ENCODE peak calls at places on chromosomes 4 and X, in four cellular contexts. K is K562, N is uterus, P is ovary. U is an unnamed sample.

GRCh38 chr4:22873899-22874298 is 181.2 kb downstream of the GBA3 start:
- DNase-seq in K (no peak), N (no peak), P (no peak), U (no peak)

GRCh38 chr4:26197018-26197779 is 123.6 kb upstream of the RBPJ start:
- DNase-seq in K (no peak), N (no peak), P (no peak), U (no peak)

GRCh38 chr4:180462116-180462515 is 1781.1 kb upstream of the TENM3 start:
- DNase-seq in K (no peak), N (no peak), P (no peak), U (no peak)

GRCh38 chr4:3440979-3441500 is 728 bp upstream of the HGFAC start:
- DNase-seq in K (no peak), N (no peak), P (no peak), U (peak)

GRCh38 chr4:189279188-189279587 is 661.5 kb upstream of the FRG1 start:
- DNase-seq in K (no peak), N (no peak), P (no peak), U (no peak)

GRCh38 chr4:174882317-174882992 is 35.7 kb upstream of the ADAM29 start:
- DNase-seq in K (no peak), N (no peak), P (no peak), U (no peak)

GRCh38 chrX:109537324-109537665 is 651 bp downstream of the NXT2 start:
- DNase-seq in K (no peak), N (peak), P (no peak), U (no peak)

GRCh38 chrX:132433001-132433400 is 55.8 kb downstream of the MBNL3 start:
- DNase-seq in K (no peak), N (no peak), P (no peak), U (no peak)

GRCh38 chr4:33086351-33086900 is 2366.3 kb downstream of the PCDH7 start:
- DNase-seq in K (no peak), N (no peak), P (no peak), U (no peak)

GRCh38 chr4:184624972-184625554 is 24.2 kb downstream of the CASP3 start:
- DNase-seq in K (no peak), N (no peak), P (no peak), U (no peak)

GRCh38 chr4:6200011-6200921 is at the start of gene JAKMIP1:
- DNase-seq in K (peak), N (peak), P (peak), U (peak)

GRCh38 chr4:178105223-178105622 is 663.0 kb upstream of the AGA start:
- DNase-seq in K (no peak), N (no peak), P (no peak), U (no peak)

GRCh38 chr4:30903493-30903892 is 183.3 kb downstream of the PCDH7 start:
- DNase-seq in K (no peak), N (no peak), P (no peak), U (no peak)

GRCh38 chr4:74042681-74043080 is 4.2 kb upstream of the CXCL3 start:
- DNase-seq in K (no peak), N (no peak), P (no peak), U (no peak)

GRCh38 chr4:122577808-122578781 is 42.8 kb downstream of the IL21 start:
- DNase-seq in K (peak), N (no peak), P (no peak), U (no peak)

GRCh38 chrX:127552571-127552970 is 499.6 kb downstream of the ACTRT1 start:
- DNase-seq in K (no peak), N (no peak), P (no peak), U (no peak)

GRCh38 chrX:109089359-109089758 is 353.0 kb upstream of the IRS4 start:
- DNase-seq in K (no peak), N (no peak), P (no peak), U (no peak)

GRCh38 chr4:113584407-113585150 is 177.0 kb downstream of the CAMK2D start:
- DNase-seq in K (peak), N (no peak), P (no peak), U (peak)

GRCh38 chrX:124488412-124489161 is 142.2 kb downstream of the SH2D1A start:
- DNase-seq in K (no peak), N (no peak), P (no peak), U (no peak)

GRCh38 chrX:119465555-119465954 is 2.7 kb upstream of the SLC25A5 start:
- DNase-seq in K (no peak), N (no peak), P (no peak), U (no peak)

GRCh38 chr4:120716346-120716745 is 206.2 kb downstream of the PRDM5 start:
- DNase-seq in K (no peak), N (no peak), P (no peak), U (no peak)

GRCh38 chr4:145956288-145956890 is 17.8 kb upstream of the ZNF827 start:
- DNase-seq in K (peak), N (peak), P (no peak), U (no peak)

GRCh38 chr4:125200556-125200955 is 114.2 kb upstream of the FAT4 start:
- DNase-seq in K (no peak), N (no peak), P (no peak), U (no peak)

GRCh38 chr4:27090406-27090805 is 229.8 kb downstream of the STIM2 start:
- DNase-seq in K (no peak), N (no peak), P (no peak), U (no peak)

GRCh38 chr4:15451181-15451865 is 18.4 kb upstream of the CC2D2A start:
- DNase-seq in K (no peak), N (no peak), P (no peak), U (peak)

GRCh38 chrX:20974326-20974725 is 399.9 kb upstream of the CNKSR2 start:
- DNase-seq in K (no peak), N (no peak), P (no peak), U (no peak)

GRCh38 chr4:3074846-3075651 is 568 bp downstream of the HTT start:
- DNase-seq in K (peak), N (peak), P (peak), U (peak)

GRCh38 chr4:22988526-22988925 is 295.8 kb downstream of the GBA3 start:
- DNase-seq in K (no peak), N (no peak), P (no peak), U (no peak)

GRCh38 chr4:38469410-38469809 is 194.6 kb upstream of the KLF3 start:
- DNase-seq in K (no peak), N (no peak), P (no peak), U (no peak)

GRCh38 chrX:140164383-140164782 is 199.1 kb upstream of the CXorf66 start:
- DNase-seq in K (no peak), N (no peak), P (no peak), U (no peak)

U was measured in left cardiac atrium.